ENCODE peak calls at places on chromosomes 7 and 10, in eight cellular contexts. V, J, E, S, Z, W, L and U are unnamed samples.

GRCh38 chr7:84110400-84110799 is 84.2 kb downstream of the SEMA3A start:
- DNase-seq in S (no peak), E (no peak), V (no peak), Z (no peak), W (no peak), L (no peak), J (no peak), U (no peak)

GRCh38 chr7:101941481-101942383 is 124.3 kb downstream of the CUX1 start:
- DNase-seq in V (peak), S (peak), Z (no peak), J (no peak), E (peak), L (peak), W (no peak), U (peak)

GRCh38 chr7:93310346-93310745 is 78.2 kb downstream of the VPS50 start:
- DNase-seq in Z (no peak), L (no peak), W (no peak), J (no peak), S (no peak), V (no peak), E (no peak), U (no peak)

GRCh38 chr10:22631646-22632278 is 82.6 kb downstream of the PIP4K2A start:
- DNase-seq in Z (no peak), V (no peak), E (no peak), W (no peak), S (no peak), J (no peak), L (peak), U (no peak)

GRCh38 chr10:106577266-106577665 is 587.2 kb downstream of the SORCS1 start:
- DNase-seq in Z (no peak), J (no peak), S (no peak), V (no peak), W (peak), L (peak), E (no peak), U (no peak)

GRCh38 chr7:13986208-13986607 is 3.3 kb downstream of the ETV1 start:
- DNase-seq in J (no peak), V (no peak), W (peak), L (no peak), E (no peak), S (no peak), Z (no peak), U (no peak)

GRCh38 chr7:96244992-96245292 is 77.0 kb downstream of the SLC25A13 start:
- DNase-seq in V (no peak), Z (no peak), L (no peak), S (no peak), J (no peak), W (no peak), E (no peak), U (no peak)

GRCh38 chr7:151038951-151039849 is 9.1 kb upstream of the ASIC3 start:
- DNase-seq in Z (no peak), E (peak), J (no peak), W (no peak), L (peak), V (peak), S (peak), U (peak)

GRCh38 chr10:69397972-69398371 is 18.7 kb downstream of the TACR2 start:
- DNase-seq in S (no peak), L (no peak), J (no peak), Z (no peak), V (no peak), E (no peak), W (no peak), U (no peak)

GRCh38 chr7:20197837-20198236 is 19.3 kb downstream of the MACC1 start:
- DNase-seq in Z (no peak), S (no peak), V (no peak), W (no peak), L (no peak), E (no peak), J (no peak), U (no peak)
- TF ChIP-seq CTCF in Z (no peak), S (peak), V (no peak), W (peak), L (peak), E (peak), J (peak), U (peak)

GRCh38 chr10:48526846-48527505 is 77.9 kb downstream of the ARHGAP22 start:
- DNase-seq in E (no peak), J (no peak), L (no peak), W (no peak), V (no peak), S (no peak), Z (no peak), U (no peak)

GRCh38 chr10:48526371-48526821 is 78.5 kb downstream of the ARHGAP22 start:
- DNase-seq in S (no peak), W (peak), Z (peak), L (peak), J (peak), V (no peak), E (peak), U (peak)

GRCh38 chr10:48525113-48525512 is 79.8 kb downstream of the ARHGAP22 start:
- DNase-seq in W (no peak), Z (no peak), V (no peak), J (no peak), S (no peak), L (no peak), E (no peak), U (no peak)

GRCh38 chr10:48527691-48528212 is 77.1 kb downstream of the ARHGAP22 start:
- DNase-seq in W (no peak), V (no peak), S (no peak), E (no peak), Z (no peak), J (no peak), L (no peak), U (no peak)

DNA sequence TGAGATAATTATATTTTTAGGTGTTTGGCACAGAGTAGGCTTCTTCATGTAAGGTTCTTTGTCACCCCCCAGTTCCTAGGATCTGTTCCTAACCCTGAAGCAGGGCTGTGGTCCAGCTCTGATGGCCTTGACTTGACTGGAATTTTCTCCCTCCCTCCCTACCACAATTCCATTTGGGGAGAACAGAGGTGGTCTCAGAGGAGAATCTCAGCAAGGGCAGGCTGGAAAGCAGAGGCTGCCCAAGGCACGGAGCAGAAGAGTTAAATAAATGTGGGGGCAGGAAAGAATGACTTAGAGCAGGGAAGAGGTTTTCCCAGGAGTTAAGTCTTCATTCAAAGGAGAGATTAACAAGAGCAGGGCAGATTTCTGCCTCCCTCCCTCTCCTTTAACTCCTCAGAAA is 78.9 kb downstream of the ARHGAP22 start:
- DNase-seq in V (no peak), S (no peak), W (peak), L (no peak), J (no peak), E (no peak), Z (no peak), U (no peak)
- H3K4me3 ChIP-seq in V (no peak), S (no peak), W (peak), L (no peak), J (peak), E (peak), Z (peak), U (peak)

GRCh38 chr10:75406158-75407065 is 4.8 kb upstream of the ZNF503 start:
- DNase-seq in V (no peak), W (peak), E (no peak), S (no peak), L (no peak), J (no peak), Z (no peak), U (no peak)

GRCh38 chr10:75405201-75406143 is 3.9 kb upstream of the ZNF503 start:
- DNase-seq in J (no peak), Z (no peak), L (no peak), V (no peak), W (peak), E (no peak), S (peak), U (no peak)

GRCh38 chr10:75407716-75408511 is 6.3 kb upstream of the ZNF503 start:
- DNase-seq in L (no peak), W (peak), V (no peak), J (no peak), E (no peak), S (peak), Z (no peak), U (no peak)

GRCh38 chr10:75408512-75408881 is 6.9 kb upstream of the ZNF503 start:
- DNase-seq in E (no peak), V (peak), Z (no peak), S (no peak), W (peak), J (no peak), L (no peak), U (no peak)

DNA sequence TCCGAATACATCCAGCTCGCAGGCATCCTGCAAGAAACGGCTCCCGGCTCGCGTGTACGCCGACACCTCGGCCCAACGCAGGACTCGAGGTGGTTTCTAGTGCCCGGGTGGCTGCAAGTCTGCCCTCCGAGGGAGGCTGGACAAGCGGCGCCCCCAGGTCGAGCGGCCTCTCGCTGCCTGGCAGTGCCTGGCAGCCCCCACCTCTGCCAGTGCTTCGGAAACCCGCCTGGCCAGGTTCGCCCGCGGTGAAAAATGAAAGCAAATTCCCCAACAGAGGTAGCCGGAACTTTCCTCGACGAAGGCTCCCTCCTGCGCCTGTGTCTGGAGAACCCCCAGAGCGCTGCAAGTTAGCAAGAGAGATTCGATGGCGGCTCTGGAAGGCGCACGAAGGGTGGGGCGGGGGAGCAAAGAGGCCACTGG is 5.7 kb upstream of the ZNF503 start:
- DNase-seq in V (no peak), L (no peak), E (no peak), J (no peak), S (no peak), Z (no peak), W (peak), U (no peak)
- TF ChIP-seq CTCF in V (no peak), L (no peak), E (no peak), J (no peak), S (no peak), Z (no peak), W (no peak), U (peak)

DNA sequence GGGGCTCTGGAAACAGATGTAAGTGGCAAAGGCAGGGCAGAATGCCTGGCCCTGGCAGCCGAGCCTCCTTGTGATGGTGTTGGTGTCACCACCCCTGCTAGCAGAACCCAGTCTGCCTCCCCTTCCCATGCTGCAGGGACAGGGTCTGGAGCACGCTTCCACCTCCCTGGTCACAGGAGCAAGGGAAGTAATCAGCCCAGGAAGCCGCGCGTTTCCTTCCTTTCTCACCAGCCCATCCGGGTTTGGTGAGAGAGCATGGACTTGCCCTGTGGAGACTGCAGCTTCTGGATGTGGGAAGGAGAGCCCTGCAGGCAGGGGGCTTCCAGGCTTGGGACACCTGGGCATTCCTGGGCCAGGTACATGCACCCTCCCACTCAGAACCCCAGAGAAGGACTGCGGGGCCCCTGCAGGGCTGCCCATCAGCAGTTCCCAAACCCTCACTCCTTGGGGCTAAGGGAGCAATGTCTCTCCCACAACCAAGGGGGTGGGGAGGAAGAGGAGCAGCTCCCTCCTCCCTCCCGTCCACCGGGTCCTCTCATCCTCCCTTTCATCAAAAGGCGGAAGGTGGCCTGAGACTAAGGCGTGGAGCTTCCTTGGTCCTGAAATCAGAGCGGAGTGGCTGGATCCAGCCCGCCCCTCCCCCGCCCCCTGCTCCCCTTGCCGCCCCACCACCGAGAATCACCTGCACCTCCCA is 1.8 kb downstream of the MMRN2 start:
- DNase-seq in Z (no peak), V (no peak), S (no peak), J (no peak), L (no peak), E (no peak), W (no peak), U (no peak)
- H3K4me3 ChIP-seq in Z (no peak), V (no peak), S (no peak), J (no peak), L (no peak), E (no peak), W (no peak), U (no peak)

DNA sequence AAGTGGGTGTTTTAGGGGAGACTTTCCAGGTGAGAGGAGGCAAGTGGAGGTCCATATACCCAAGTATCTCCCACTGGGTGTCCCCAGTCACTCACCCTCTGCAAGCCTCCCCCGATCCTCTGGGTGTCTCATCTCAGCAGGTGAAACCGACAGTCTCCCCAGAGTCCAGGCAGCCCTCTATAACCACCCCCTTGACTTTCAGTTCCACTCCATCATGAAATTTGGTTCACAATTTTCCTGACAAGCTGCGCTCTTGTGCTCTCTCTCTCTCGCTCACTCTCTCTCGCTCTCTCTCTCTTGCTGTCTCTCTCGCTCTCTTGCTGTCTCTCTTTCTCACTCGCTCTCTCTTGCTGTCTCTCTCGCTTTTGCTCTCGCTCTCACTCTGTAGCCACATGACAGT is 8.1 kb upstream of the RABGEF1 start:
- DNase-seq in S (no peak), Z (no peak), J (no peak), E (no peak), V (no peak), L (no peak), W (no peak), U (no peak)
- TF ChIP-seq CTCF in S (no peak), Z (no peak), J (no peak), E (no peak), V (no peak), L (no peak), W (no peak), U (no peak)

GRCh38 chr10:74190494-74190893 is 39.5 kb downstream of the ADK start:
- DNase-seq in L (no peak), E (no peak), J (no peak), W (no peak), Z (no peak), S (no peak), V (no peak), U (no peak)
- H3K4me3 ChIP-seq in L (peak), E (peak), J (peak), W (no peak), Z (peak), S (no peak), V (no peak), U (no peak)

DNA sequence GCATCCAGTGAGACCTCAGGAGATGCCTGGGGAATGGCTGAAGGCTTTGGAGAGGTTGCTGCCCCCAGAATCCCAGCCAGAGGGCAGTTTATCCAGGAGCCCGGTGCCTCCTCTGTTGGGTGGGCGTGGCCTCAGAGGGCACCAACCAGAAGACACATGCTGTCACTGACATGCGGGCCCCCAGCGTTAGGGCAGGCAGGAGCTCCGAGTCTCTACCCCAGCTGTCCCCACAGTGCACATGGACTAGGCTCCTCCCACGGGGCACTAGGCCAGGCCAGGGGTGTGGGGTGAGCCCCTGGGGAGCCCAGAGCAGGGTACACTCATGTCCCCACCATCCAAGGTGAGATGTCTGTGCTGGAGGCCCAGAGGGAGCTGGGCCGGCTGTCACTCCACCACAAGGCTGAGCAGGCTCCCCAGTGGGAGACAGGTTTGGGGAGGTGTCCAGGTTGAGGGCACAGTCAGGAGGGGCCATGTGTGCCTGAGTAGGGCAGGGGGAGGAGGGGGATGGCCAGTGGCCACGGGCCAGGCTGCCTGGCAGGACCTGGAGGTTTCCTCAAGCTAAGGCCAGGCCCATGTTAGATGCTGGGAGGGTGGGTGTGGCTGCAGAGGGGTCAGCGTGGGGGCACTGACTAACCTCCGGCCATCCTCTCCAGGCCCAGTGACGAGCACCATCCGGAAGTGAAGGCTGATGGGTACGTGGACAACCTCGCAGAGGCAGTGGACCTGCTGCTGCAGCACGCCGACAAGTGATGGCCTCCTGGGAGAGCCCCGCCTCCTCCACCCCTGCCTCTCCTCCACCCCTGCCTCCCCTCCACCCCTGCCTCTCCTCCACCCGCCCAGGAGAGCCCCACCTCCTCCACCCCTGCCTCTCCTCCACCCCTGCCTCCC is 131.3 kb downstream of the FAM53B start:
- DNase-seq in L (peak), S (no peak), Z (no peak), J (no peak), W (peak), V (no peak), E (no peak), U (no peak)
- TF ChIP-seq CTCF in L (no peak), S (no peak), Z (no peak), J (no peak), W (peak), V (no peak), E (no peak), U (peak)